ENCODE peak calls at places on chromosomes 1 and 21, in eight cellular contexts. M is tibial artery, V is ovary, P is OCI-LY7, D is GM23248, K is substantia nigra, N is aorta, A is dorsolateral prefrontal cortex. G is an unnamed sample.

GRCh38 chr1:230166366-230167132 is 99.5 kb downstream of the GALNT2 start:
- DNase-seq in M (no peak), V (no peak), P (no peak), D (no peak), K (no peak), N (no peak), A (no peak), G (no peak)

GRCh38 chr1:154502066-154502741 is at the start of the genes SHE and TDRD10:
- DNase-seq in M (no peak), V (peak), P (no peak), D (peak), K (no peak), N (peak), A (no peak), G (no peak)

GRCh38 chr21:25848309-25848708 is 113.5 kb downstream of the GABPA start:
- DNase-seq in M (no peak), V (no peak), P (no peak), D (no peak), K (no peak), N (no peak), A (no peak), G (no peak)

GRCh38 chr1:115077286-115077983 is 11.9 kb downstream of the TSPAN2 start:
- DNase-seq in M (no peak), V (no peak), P (no peak), D (peak), K (no peak), N (no peak), A (no peak), G (no peak)

GRCh38 chr1:19813651-19813960 is 1.5 kb downstream of the RNF186 start:
- DNase-seq in M (no peak), V (no peak), P (no peak), D (no peak), K (no peak), N (no peak), A (no peak), G (no peak)

GRCh38 chr1:44648514-44649250 is 25.6 kb downstream of the TMEM53 start:
- DNase-seq in M (no peak), V (no peak), P (no peak), D (no peak), K (no peak), N (no peak), A (no peak), G (no peak)

GRCh38 chr1:239448911-239449310 is 62.5 kb downstream of the CHRM3 start:
- DNase-seq in M (no peak), V (no peak), P (no peak), D (no peak), K (no peak), N (no peak), A (no peak), G (no peak)

GRCh38 chr1:43557744-43558245 is 27.1 kb downstream of the PTPRF start:
- DNase-seq in M (no peak), V (peak), P (no peak), D (peak), K (no peak), N (no peak), A (no peak), G (peak)

GRCh38 chr21:44365251-44365966 is 12.0 kb downstream of the TRPM2 start:
- DNase-seq in M (no peak), V (no peak), P (no peak), D (no peak), K (no peak), N (peak), A (peak), G (no peak)

GRCh38 chr1:89688607-89689006 is 55.7 kb downstream of the LRRC8C start:
- DNase-seq in M (no peak), V (no peak), P (no peak), D (no peak), K (no peak), N (no peak), A (no peak), G (no peak)

GRCh38 chr1:210489491-210489890 is 160.8 kb downstream of the HHAT start:
- DNase-seq in M (no peak), V (no peak), P (no peak), D (no peak), K (no peak), N (no peak), A (no peak), G (no peak)

GRCh38 chr1:27491748-27492700 is 2.1 kb upstream of the WASF2 start:
- DNase-seq in M (peak), V (peak), P (peak), D (peak), K (peak), N (peak), A (no peak), G (no peak)

GRCh38 chr21:42038826-42039425 is 28.8 kb upstream of the ZBTB21 start:
- DNase-seq in M (no peak), V (no peak), P (no peak), D (peak), K (no peak), N (no peak), A (no peak), G (no peak)

GRCh38 chr21:41707231-41707988 is 59.4 kb downstream of the RIPK4 start:
- DNase-seq in M (no peak), V (no peak), P (no peak), D (no peak), K (no peak), N (no peak), A (no peak), G (no peak)

GRCh38 chr1:109379422-109379821 is 18.3 kb downstream of the SORT1 start:
- DNase-seq in M (no peak), V (no peak), P (no peak), D (peak), K (no peak), N (no peak), A (no peak), G (no peak)

GRCh38 chr1:180842052-180842451 is 70.6 kb upstream of the KIAA1614 start:
- DNase-seq in M (no peak), V (no peak), P (no peak), D (peak), K (no peak), N (no peak), A (no peak), G (peak)

GRCh38 chr21:33975548-33976081 is 60.0 kb upstream of the ATP5PO start:
- DNase-seq in M (no peak), V (no peak), P (peak), D (peak), K (no peak), N (no peak), A (no peak), G (no peak)

GRCh38 chr1:188359315-188359714 is 1530.6 kb downstream of the PLA2G4A start:
- DNase-seq in M (no peak), V (no peak), P (no peak), D (no peak), K (no peak), N (no peak), A (no peak), G (no peak)

GRCh38 chr1:191818198-191818597 is 340.1 kb upstream of the RGS18 start:
- DNase-seq in M (no peak), V (no peak), P (no peak), D (no peak), K (no peak), N (no peak), A (no peak), G (no peak)

GRCh38 chr1:47659141-47659540 is 221.3 kb downstream of the FOXD2 start:
- DNase-seq in M (peak), V (no peak), P (no peak), D (no peak), K (peak), N (no peak), A (no peak), G (no peak)

GRCh38 chr1:107477233-107477632 is 336.4 kb downstream of the NTNG1 start:
- DNase-seq in M (no peak), V (no peak), P (peak), D (no peak), K (no peak), N (no peak), A (no peak), G (no peak)

GRCh38 chr1:220692436-220693228 is 2.5 kb downstream of the C1orf115 start:
- DNase-seq in M (no peak), V (no peak), P (no peak), D (peak), K (no peak), N (no peak), A (no peak), G (no peak)

GRCh38 chr1:54355931-54356679 is 50.1 kb downstream of the SSBP3 start:
- DNase-seq in M (no peak), V (no peak), P (peak), D (no peak), K (no peak), N (peak), A (no peak), G (peak)

GRCh38 chr1:110281363-110282290 is 57.5 kb upstream of the RBM15 start:
- DNase-seq in M (no peak), V (no peak), P (no peak), D (peak), K (no peak), N (no peak), A (no peak), G (no peak)

GRCh38 chr1:17653728-17654351 is 101.3 kb upstream of the ACTL8 start:
- DNase-seq in M (no peak), V (peak), P (peak), D (peak), K (peak), N (no peak), A (peak), G (peak)

GRCh38 chr1:43853161-43853921 is 80.3 kb upstream of the ARTN start:
- DNase-seq in M (no peak), V (peak), P (peak), D (peak), K (peak), N (peak), A (peak), G (no peak)

GRCh38 chr1:51937112-51937511 is 53.4 kb downstream of the RAB3B start:
- DNase-seq in M (no peak), V (no peak), P (no peak), D (no peak), K (no peak), N (no peak), A (no peak), G (no peak)

GRCh38 chr1:167713330-167714081 is 8.3 kb upstream of the MPZL1 start:
- DNase-seq in M (peak), V (peak), P (peak), D (no peak), K (no peak), N (no peak), A (no peak), G (peak)

GRCh38 chr1:21254335-21254951 is 35.8 kb downstream of the ECE1 start:
- DNase-seq in M (no peak), V (peak), P (no peak), D (peak), K (peak), N (peak), A (no peak), G (no peak)

GRCh38 chr1:203287109-203287893 is 18.0 kb upstream of the BTG2 start:
- DNase-seq in M (peak), V (peak), P (peak), D (no peak), K (no peak), N (peak), A (no peak), G (peak)

GRCh38 chr1:241639040-241639652 is 1.0 kb downstream of the CHML start:
- DNase-seq in M (no peak), V (no peak), P (peak), D (peak), K (no peak), N (no peak), A (no peak), G (no peak)

GRCh38 chr1:210653771-210654170 is 325.1 kb downstream of the HHAT start:
- DNase-seq in M (no peak), V (no peak), P (no peak), D (no peak), K (no peak), N (no peak), A (no peak), G (no peak)

GRCh38 chr1:3032970-3033794 is 11.9 kb downstream of the ACTRT2 start:
- DNase-seq in M (peak), V (peak), P (no peak), D (no peak), K (no peak), N (no peak), A (no peak), G (no peak)

GRCh38 chr1:88327391-88328267 is 356.4 kb upstream of the PKN2 start:
- DNase-seq in M (no peak), V (no peak), P (no peak), D (peak), K (no peak), N (no peak), A (no peak), G (peak)

GRCh38 chr1:56517404-56518130 is 61.8 kb downstream of the PLPP3 start:
- DNase-seq in M (no peak), V (no peak), P (no peak), D (no peak), K (no peak), N (no peak), A (no peak), G (no peak)

GRCh38 chr1:210647406-210648333 is 319.0 kb downstream of the HHAT start:
- DNase-seq in M (no peak), V (no peak), P (no peak), D (peak), K (no peak), N (no peak), A (no peak), G (peak)

GRCh38 chr1:172442404-172442803 is 1.5 kb downstream of the PIGC start:
- DNase-seq in M (no peak), V (no peak), P (no peak), D (no peak), K (no peak), N (no peak), A (no peak), G (no peak)

GRCh38 chr1:116373451-116374339 is 651 bp downstream of the ATP1A1 start:
- DNase-seq in M (peak), V (peak), P (peak), D (peak), K (peak), N (peak), A (peak), G (peak)

DNA sequence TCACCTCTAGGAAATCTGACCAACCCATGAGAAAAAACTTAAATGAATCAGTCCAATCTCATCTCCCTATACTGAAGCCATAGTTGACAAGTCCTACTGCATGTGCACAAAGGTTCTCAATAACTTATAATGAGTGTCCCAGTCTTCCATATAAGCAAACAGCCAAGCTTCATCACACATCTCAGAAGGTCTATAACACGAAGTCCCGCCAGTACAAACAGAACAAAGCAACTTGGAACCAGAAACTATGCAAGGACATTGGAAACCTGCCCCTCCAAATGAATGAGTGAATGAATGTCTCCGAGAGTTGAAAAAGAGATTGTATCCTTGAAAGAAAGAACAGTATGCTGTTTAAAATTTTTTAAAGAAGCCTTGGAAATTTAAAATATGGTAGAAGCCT is 53.6 kb upstream of the IPO9 start:
- DNase-seq in M (no peak), V (no peak), P (no peak), D (no peak), K (no peak), N (no peak), A (no peak), G (no peak)
- H3K27ac ChIP-seq in M (peak), V (no peak), P (no peak), D (peak), K (peak), N (peak), A (no peak), G (peak)

GRCh38 chr1:226405411-226405988 is 2.4 kb downstream of the PARP1 start:
- DNase-seq in M (no peak), V (no peak), P (peak), D (no peak), K (no peak), N (no peak), A (no peak), G (no peak)
- H3K27ac ChIP-seq in M (no peak), V (no peak), P (peak), D (no peak), K (no peak), N (no peak), A (no peak), G (no peak)

DNA sequence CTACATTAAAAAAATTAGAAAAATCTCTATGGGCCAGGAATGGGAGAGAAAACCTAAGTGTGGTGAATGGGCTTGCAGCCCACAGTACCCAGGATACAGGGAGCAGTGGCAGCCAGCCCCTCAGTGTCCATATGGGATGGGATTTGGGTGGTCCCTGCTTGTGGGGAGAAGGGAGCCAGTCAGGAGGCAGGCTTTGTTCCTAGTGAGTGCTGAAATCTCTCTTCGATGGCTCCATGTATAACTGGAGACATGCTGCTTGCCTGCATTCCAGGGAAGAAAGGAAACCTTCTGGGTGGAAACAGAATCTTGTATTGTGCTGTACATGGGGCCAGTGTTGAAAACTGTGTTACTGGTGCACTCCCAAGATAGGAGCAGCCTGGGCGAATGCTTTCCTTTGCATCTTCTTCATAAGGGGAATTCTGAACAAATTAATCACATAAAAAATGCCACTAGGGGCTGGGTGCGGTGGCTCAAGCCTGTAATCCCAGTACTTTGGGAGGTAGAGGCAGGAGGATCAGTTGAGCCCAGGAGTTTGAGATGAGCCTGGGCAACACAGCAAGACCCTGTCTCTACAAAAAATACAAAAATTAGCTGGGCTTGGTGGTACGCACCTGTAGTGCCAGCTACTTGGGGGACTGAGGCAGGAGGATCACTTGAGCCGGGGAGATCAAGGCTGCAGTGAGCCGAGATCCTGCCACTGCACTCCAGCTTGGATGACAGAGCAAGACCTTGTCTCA is 36.0 kb downstream of the PTPRU start:
- DNase-seq in M (peak), V (no peak), P (no peak), D (no peak), K (no peak), N (no peak), A (no peak), G (no peak)
- H3K27ac ChIP-seq in M (no peak), V (no peak), P (no peak), D (no peak), K (peak), N (no peak), A (no peak), G (peak)

GRCh38 chr1:30848130-30848529 is 60.4 kb downstream of the SDC3 start:
- DNase-seq in M (no peak), V (no peak), P (no peak), D (no peak), K (no peak), N (no peak), A (no peak), G (no peak)
- H3K27ac ChIP-seq in M (no peak), V (no peak), P (no peak), D (no peak), K (peak), N (no peak), A (peak), G (no peak)

GRCh38 chr1:85596947-85597346 is 16.4 kb downstream of the CCN1 start:
- DNase-seq in M (no peak), V (no peak), P (no peak), D (no peak), K (no peak), N (no peak), A (no peak), G (no peak)
- H3K27ac ChIP-seq in M (no peak), V (no peak), P (no peak), D (no peak), K (no peak), N (no peak), A (no peak), G (no peak)

GRCh38 chr1:15916417-15916816 is 59.5 kb downstream of the ZBTB17 start:
- DNase-seq in M (no peak), V (no peak), P (no peak), D (peak), K (no peak), N (no peak), A (no peak), G (no peak)
- H3K27ac ChIP-seq in M (no peak), V (no peak), P (no peak), D (peak), K (no peak), N (no peak), A (no peak), G (peak)

G was measured in cardiac muscle cell.